ENCODE peak calls at places on chromosomes 13 and 19, in seven cellular contexts. P, G, A, X, F, N and Z are unnamed samples.

GRCh38 chr13:38785490-38785889 is 98.6 kb downstream of the FREM2 start:
- DNase-seq in N (no peak), G (no peak), A (no peak), P (no peak), X (no peak), F (no peak), Z (no peak)

GRCh38 chr19:38059897-38060296 is 152.9 kb downstream of the SIPA1L3 start:
- DNase-seq in P (no peak), G (no peak), F (no peak), N (no peak), X (no peak), A (peak), Z (no peak)

GRCh38 chr19:49590971-49591730 is at the start of gene PRR12:
- DNase-seq in P (peak), F (peak), N (peak), G (peak), A (peak), X (peak), Z (peak)

GRCh38 chr13:41304551-41304950 is 6.5 kb upstream of the NAA16 start:
- DNase-seq in A (no peak), G (no peak), N (no peak), X (no peak), F (no peak), P (no peak), Z (no peak)

GRCh38 chr19:1254081-1254527 is 5.7 kb downstream of the MIDN start:
- DNase-seq in P (no peak), X (peak), A (peak), N (peak), F (no peak), G (peak), Z (no peak)

GRCh38 chr13:97766749-97767148 is 186.7 kb upstream of the IPO5 start:
- DNase-seq in P (no peak), F (no peak), G (no peak), X (no peak), A (no peak), N (no peak), Z (no peak)

GRCh38 chr13:97212540-97213146 is 9.5 kb upstream of the MBNL2 start:
- DNase-seq in G (no peak), X (no peak), F (no peak), A (peak), P (peak), N (no peak), Z (peak)

GRCh38 chr13:31639443-31640163 is 99.7 kb upstream of the RXFP2 start:
- DNase-seq in A (peak), F (no peak), G (no peak), N (no peak), P (peak), X (no peak), Z (peak)

GRCh38 chr13:92175330-92175729 is 776.9 kb downstream of the GPC5 start:
- DNase-seq in P (peak), X (no peak), N (no peak), A (peak), G (no peak), F (peak), Z (peak)

GRCh38 chr19:22422220-22422619 is at the start of gene ZNF98:
- DNase-seq in X (no peak), P (no peak), G (no peak), F (no peak), N (peak), A (no peak), Z (no peak)

GRCh38 chr19:839146-839872 is 1.5 kb upstream of the PRTN3 start:
- DNase-seq in G (no peak), F (no peak), X (no peak), P (no peak), N (no peak), A (no peak), Z (no peak)

GRCh38 chr19:23823952-23824389 is 65.3 kb upstream of the ZNF681 start:
- DNase-seq in X (peak), A (peak), N (no peak), P (no peak), F (peak), G (no peak), Z (peak)

GRCh38 chr13:31591834-31592233 is 147.5 kb upstream of the RXFP2 start:
- DNase-seq in G (no peak), X (no peak), F (no peak), P (no peak), N (no peak), A (no peak), Z (no peak)

GRCh38 chr19:54517483-54517882 is 14.9 kb downstream of the LAIR2 start:
- DNase-seq in F (peak), P (peak), N (no peak), X (peak), A (peak), G (peak), Z (peak)

GRCh38 chr13:36680918-36681317 is 7.1 kb downstream of the SERTM1 start:
- DNase-seq in F (no peak), N (peak), G (no peak), X (no peak), P (peak), A (no peak), Z (no peak)

GRCh38 chr19:813359-814107 is 8.2 kb downstream of the PLPPR3 start:
- DNase-seq in F (no peak), N (no peak), X (no peak), G (no peak), P (no peak), A (no peak), Z (no peak)

GRCh38 chr13:76939215-76939614 is 9.1 kb upstream of the ACOD1 start:
- DNase-seq in P (peak), A (peak), G (no peak), X (no peak), N (no peak), F (no peak), Z (peak)

GRCh38 chr13:113918981-113919646 is 54.8 kb downstream of the C13orf46 start:
- DNase-seq in A (no peak), N (no peak), F (no peak), G (peak), X (no peak), P (peak), Z (no peak)

GRCh38 chr13:112885782-112886268 is 83.2 kb upstream of the MCF2L start:
- DNase-seq in P (peak), F (peak), A (peak), G (peak), N (peak), X (peak), Z (peak)

GRCh38 chr13:79825959-79826358 is 345.0 kb downstream of the NDFIP2 start:
- DNase-seq in N (no peak), X (no peak), G (no peak), F (no peak), P (no peak), A (no peak), Z (no peak)

GRCh38 chr13:113950451-113951245 is 23.2 kb downstream of the C13orf46 start:
- DNase-seq in N (no peak), F (no peak), P (no peak), A (no peak), X (peak), G (no peak), Z (no peak)

GRCh38 chr19:55638864-55639359 is 1.9 kb upstream of the ZNF580 start:
- DNase-seq in A (peak), F (peak), G (no peak), X (peak), P (peak), N (no peak), Z (peak)

GRCh38 chr13:113735194-113735593 is 23.8 kb upstream of the TMEM255B start:
- DNase-seq in N (no peak), G (no peak), P (no peak), F (no peak), X (peak), A (no peak), Z (no peak)

GRCh38 chr13:114149774-114150740 is 17.6 kb upstream of the RASA3 start:
- DNase-seq in P (no peak), G (no peak), N (no peak), X (peak), F (no peak), A (no peak), Z (no peak)

GRCh38 chr13:35879111-35879510 is 252.1 kb downstream of the DCLK1 start:
- DNase-seq in P (no peak), N (no peak), G (no peak), F (no peak), X (no peak), A (no peak), Z (no peak)

GRCh38 chr19:48872884-48873475 is 759 bp downstream of the PPP1R15A start:
- DNase-seq in P (peak), G (peak), N (peak), F (peak), X (peak), A (peak), Z (peak)

GRCh38 chr19:9183000-9183399 is 4.2 kb downstream of the OR7D2 start:
- DNase-seq in G (no peak), X (no peak), N (no peak), P (no peak), A (no peak), F (no peak), Z (no peak)

GRCh38 chr13:30807392-30807791 is 72.0 kb downstream of the ALOX5AP start:
- DNase-seq in A (no peak), G (no peak), F (no peak), P (no peak), X (no peak), N (no peak), Z (no peak)

GRCh38 chr13:80618777-80619176 is 277.9 kb upstream of the SPRY2 start:
- DNase-seq in X (no peak), P (no peak), F (no peak), N (no peak), A (no peak), G (no peak), Z (no peak)

GRCh38 chr19:53091413-53091812 is 11.8 kb downstream of the ZNF160 start:
- DNase-seq in X (no peak), F (peak), G (no peak), N (no peak), A (no peak), P (no peak), Z (no peak)

GRCh38 chr19:18803550-18804138 is 12.5 kb upstream of the COMP start:
- DNase-seq in X (no peak), F (no peak), A (no peak), N (no peak), P (no peak), G (no peak), Z (no peak)

GRCh38 chr19:18807861-18808331 is 16.8 kb upstream of the COMP start:
- DNase-seq in A (no peak), G (no peak), N (peak), X (no peak), F (no peak), P (peak), Z (no peak)

GRCh38 chr19:18802354-18802753 is 11.2 kb upstream of the COMP start:
- DNase-seq in G (no peak), P (no peak), A (no peak), X (no peak), F (peak), N (no peak), Z (no peak)

GRCh38 chr19:18804139-18804601 is 13.1 kb upstream of the COMP start:
- DNase-seq in X (no peak), G (no peak), F (no peak), A (no peak), P (no peak), N (no peak), Z (no peak)

GRCh38 chr19:18804643-18805042 is 13.5 kb upstream of the COMP start:
- DNase-seq in N (no peak), P (no peak), G (no peak), F (no peak), A (no peak), X (no peak), Z (no peak)
- H3K4me3 ChIP-seq in N (no peak), P (no peak), G (no peak), F (no peak), A (no peak), X (no peak), Z (no peak)

GRCh38 chr13:27919934-27920676 is at the start of gene PDX1:
- DNase-seq in A (no peak), N (no peak), X (peak), P (peak), F (peak), G (no peak), Z (peak)
- H3K4me3 ChIP-seq in A (no peak), N (no peak), X (no peak), P (peak), F (peak), G (no peak), Z (peak)

DNA sequence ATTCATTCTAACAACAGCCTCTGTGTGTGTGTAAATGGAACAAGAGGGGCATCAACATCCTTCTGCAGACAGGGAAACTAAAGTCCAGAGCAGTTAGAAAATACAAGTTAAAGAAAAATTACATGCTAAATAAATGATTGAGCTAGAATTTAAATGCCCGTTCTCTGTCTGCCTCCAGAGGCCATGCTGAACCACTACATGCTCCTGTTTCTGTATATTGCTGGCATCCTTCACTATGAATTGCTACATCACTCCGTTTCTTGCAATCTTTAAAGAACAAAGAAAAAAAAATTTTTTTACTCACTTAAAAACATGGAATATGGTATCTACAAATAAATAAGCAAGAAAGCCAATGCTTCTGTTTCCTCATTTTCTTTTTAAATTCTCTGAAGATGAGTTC is 47.9 kb downstream of the DCT start:
- DNase-seq in A (peak), N (no peak), G (no peak), F (no peak), P (peak), X (no peak), Z (no peak)
- H3K4me3 ChIP-seq in A (no peak), N (no peak), G (no peak), F (no peak), P (no peak), X (no peak), Z (no peak)

DNA sequence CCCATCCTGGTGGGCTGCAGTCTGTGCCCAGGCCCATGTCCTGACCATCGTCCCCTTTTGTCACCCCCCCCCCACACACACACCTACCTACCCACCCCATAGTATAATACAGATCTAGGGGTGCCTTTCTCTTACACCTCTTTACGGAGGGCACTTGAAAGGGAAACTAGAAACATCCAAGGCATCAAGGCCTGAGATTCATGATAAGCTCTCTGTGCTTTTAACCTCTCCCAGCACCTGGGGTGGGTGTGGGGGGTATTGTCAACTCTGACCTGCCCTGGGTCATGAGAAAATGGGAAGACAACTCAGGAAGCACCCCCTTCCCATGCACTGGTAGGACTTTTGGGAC is 1.6 kb downstream of the BICRA start:
- DNase-seq in F (no peak), P (no peak), A (no peak), G (no peak), N (no peak), X (no peak), Z (no peak)
- H3K4me3 ChIP-seq in F (peak), P (peak), A (peak), G (peak), N (peak), X (no peak), Z (peak)